ENCODE peak calls at places on chromosomes 5 and 9, in five cellular contexts. O is GDM1, Z is neural crest cell, C is mesendoderm, K is AG09319. U is an unnamed sample.

GRCh38 chr9:137052293-137052692 is 1.6 kb downstream of the ENTPD2 start:
- DNase-seq in O (no peak), Z (no peak), C (no peak), K (no peak), U (no peak)

GRCh38 chr9:37554318-37554717 is 21.9 kb downstream of the FBXO10 start:
- DNase-seq in O (no peak), Z (no peak), C (no peak), K (no peak), U (no peak)

GRCh38 chr9:112624711-112625707 is 92.9 kb downstream of the INIP start:
- DNase-seq in O (no peak), Z (no peak), C (no peak), K (no peak), U (no peak)

GRCh38 chr9:121718063-121718462 is 66.6 kb downstream of the DAB2IP start:
- DNase-seq in O (no peak), Z (no peak), C (no peak), K (no peak), U (no peak)

GRCh38 chr5:102638316-102638715 is 116.8 kb upstream of the PAM start:
- DNase-seq in O (no peak), Z (no peak), C (no peak), K (no peak), U (no peak)

GRCh38 chr9:126507318-126508109 is 106.2 kb upstream of the LMX1B start:
- DNase-seq in O (no peak), Z (no peak), C (no peak), K (no peak), U (no peak)

GRCh38 chr9:100352201-100352726 is 478 bp downstream of the TEX10 start:
- DNase-seq in O (no peak), Z (no peak), C (peak), K (no peak), U (peak)

GRCh38 chr5:96752341-96753016 is 55.3 kb downstream of the ERAP1 start:
- DNase-seq in O (peak), Z (peak), C (peak), K (peak), U (peak)

GRCh38 chr5:66252849-66253248 is 108.7 kb downstream of the SREK1 start:
- DNase-seq in O (no peak), Z (no peak), C (no peak), K (no peak), U (no peak)

GRCh38 chr5:129664336-129664937 is 83.5 kb upstream of the MINAR2 start:
- DNase-seq in O (no peak), Z (peak), C (peak), K (no peak), U (peak)

GRCh38 chr9:121133104-121133816 is 58.5 kb downstream of the CNTRL start:
- DNase-seq in O (no peak), Z (no peak), C (peak), K (no peak), U (no peak)

GRCh38 chr9:88791105-88791805 is 200.0 kb upstream of the S1PR3 start:
- DNase-seq in O (no peak), Z (no peak), C (no peak), K (peak), U (no peak)

GRCh38 chr9:110133059-110133458 is 74.9 kb downstream of the C9orf152 start:
- DNase-seq in O (no peak), Z (no peak), C (peak), K (no peak), U (no peak)

GRCh38 chr9:114666841-114667240 is 9.2 kb upstream of the TEX53 start:
- DNase-seq in O (no peak), Z (no peak), C (no peak), K (no peak), U (no peak)

GRCh38 chr5:45038366-45038987 is 229.7 kb downstream of the MRPS30 start:
- DNase-seq in O (no peak), Z (peak), C (peak), K (no peak), U (peak)

U was measured in HuH-7.